ENCODE peak calls at places on chromosomes 16 and 17, in six cellular contexts. T is left ventricle myocardium inferior, C is heart right ventricle, S is brain microvascular endothelial cell, Q is vagina, K is PC-3. P is an unnamed sample.

GRCh38 chr17:68356520-68356919 is 65.2 kb downstream of the ARSG start:
- DNase-seq in C (no peak), K (no peak), S (peak; percentile 34), T (no peak), Q (no peak), P (no peak)

GRCh38 chr17:76039121-76039520 is 12.0 kb upstream of the EVPL start:
- DNase-seq in S (no peak), K (no peak), C (no peak), T (no peak), Q (no peak), P (no peak)

GRCh38 chr17:17696075-17696474 is 14.8 kb downstream of the RAI1 start:
- DNase-seq in Q (no peak), C (no peak), T (no peak), K (no peak), S (no peak), P (no peak)

GRCh38 chr16:12390644-12391043 is 413.0 kb downstream of the CPPED1 start:
- DNase-seq in K (peak; percentile 33), S (peak; percentile 7), Q (no peak), T (no peak), C (no peak), P (no peak)

GRCh38 chr17:65290041-65290440 is 152.9 kb downstream of the RGS9 start:
- DNase-seq in Q (no peak), C (no peak), T (no peak), S (no peak), K (no peak), P (no peak)

GRCh38 chr17:45914036-45914717 is 19.8 kb downstream of the MAPT start:
- DNase-seq in C (no peak), S (no peak), K (no peak), T (no peak), Q (no peak), P (no peak)

GRCh38 chr17:28338056-28338768 is 2.7 kb downstream of the TNFAIP1 start:
- DNase-seq in S (peak; percentile 38), C (no peak), Q (no peak), K (peak; percentile 14), T (no peak), P (peak; percentile 78)

GRCh38 chr16:6946802-6947201 is 385.8 kb upstream of the RBFOX1 start:
- DNase-seq in T (no peak), K (no peak), S (no peak), C (no peak), Q (no peak), P (no peak)

GRCh38 chr16:89431158-89431584 is 59.2 kb downstream of the ANKRD11 start:
- DNase-seq in K (no peak), S (no peak), C (no peak), Q (no peak), T (no peak), P (no peak)

GRCh38 chr17:72710834-72711233 is 381.7 kb downstream of the SLC39A11 start:
- DNase-seq in Q (no peak), C (no peak), K (peak; percentile 40), S (no peak), T (no peak), P (peak; percentile 38)

GRCh38 chr16:88785106-88785924 is at the start of gene PIEZO1:
- DNase-seq in K (peak; percentile 53), T (peak; percentile 70), Q (no peak), C (peak; percentile 81), S (no peak), P (peak; percentile 63)

GRCh38 chr16:15949210-15950166 is at the start of gene ABCC1:
- DNase-seq in Q (no peak), K (peak; percentile 49), C (peak; percentile 56), T (peak; percentile 55), S (no peak), P (no peak)

GRCh38 chr17:5219536-5219935 is 15.1 kb downstream of the SCIMP start:
- DNase-seq in S (no peak), C (no peak), T (no peak), K (no peak), Q (no peak), P (no peak)

GRCh38 chr17:80612997-80613731 is 68.5 kb downstream of the RPTOR start:
- DNase-seq in Q (no peak), K (no peak), T (no peak), C (no peak), S (no peak), P (no peak)

GRCh38 chr16:83717814-83718213 is 90.0 kb upstream of the HSBP1 start:
- DNase-seq in S (peak; percentile 71), C (no peak), Q (no peak), K (no peak), T (no peak), P (peak; percentile 58)

GRCh38 chr16:88331989-88332920 is 50.5 kb upstream of the ZNF469 start:
- DNase-seq in Q (peak; percentile 94), C (no peak), K (peak; percentile 98), S (peak; percentile 99), T (no peak), P (peak; percentile 99)

GRCh38 chr16:19578378-19578851 is 22.9 kb downstream of the VPS35L start:
- DNase-seq in T (no peak), Q (no peak), C (no peak), S (no peak), K (no peak), P (peak; percentile 79)

GRCh38 chr16:20846030-20846429 is 39.7 kb downstream of the REXO5 start:
- DNase-seq in S (no peak), K (no peak), T (peak; percentile 51), Q (no peak), C (peak; percentile 52), P (no peak)

GRCh38 chr16:8716592-8716991 is 42.2 kb downstream of the ABAT start:
- DNase-seq in T (no peak), Q (no peak), S (no peak), K (no peak), C (no peak), P (no peak)

GRCh38 chr17:647340-648197 is 67.1 kb downstream of the VPS53 start:
- DNase-seq in Q (no peak), K (no peak), C (no peak), S (no peak), T (no peak), P (no peak)

GRCh38 chr17:27973258-27974044 is 69.0 kb upstream of the NLK start:
- DNase-seq in Q (no peak), S (no peak), C (no peak), K (no peak), T (no peak), P (no peak)

GRCh38 chr16:84643677-84644076 is 4.6 kb upstream of the KLHL36 start:
- DNase-seq in Q (no peak), K (no peak), C (no peak), S (no peak), T (no peak), P (no peak)

GRCh38 chr16:46743232-46743719 is 4.9 kb downstream of the MYLK3 start:
- DNase-seq in T (peak; percentile 46), S (peak; percentile 11), Q (no peak), C (peak; percentile 47), K (no peak), P (peak; percentile 66)

GRCh38 chr16:2090819-2091721 is 43.3 kb downstream of the TSC2 start:
- DNase-seq in C (peak; percentile 73), S (peak; percentile 17), K (peak; percentile 84), Q (no peak), T (peak; percentile 52), P (peak; percentile 30)

GRCh38 chr16:3961449-3961849 is 80.9 kb upstream of the CREBBP start:
- DNase-seq in C (no peak), T (no peak), S (peak; percentile 39), Q (no peak), K (peak; percentile 3), P (no peak)

GRCh38 chr17:81722184-81723120 is 10.4 kb downstream of the SLC25A10 start:
- DNase-seq in K (peak; percentile 92), Q (no peak), T (no peak), C (no peak), S (no peak), P (peak; percentile 14)

GRCh38 chr16:4743217-4743897 is 9.0 kb downstream of the DNAAF8 start:
- DNase-seq in T (no peak), S (no peak), Q (no peak), C (no peak), K (no peak), P (no peak)

GRCh38 chr17:63995626-63996025 is 2.5 kb upstream of the PRR29 start:
- DNase-seq in S (no peak), K (no peak), C (no peak), Q (no peak), T (peak; percentile 3), P (no peak)
- TF ChIP-seq CTCF in S (no peak), K (no peak), C (no peak), Q (no peak), T (no peak), P (no peak)

DNA sequence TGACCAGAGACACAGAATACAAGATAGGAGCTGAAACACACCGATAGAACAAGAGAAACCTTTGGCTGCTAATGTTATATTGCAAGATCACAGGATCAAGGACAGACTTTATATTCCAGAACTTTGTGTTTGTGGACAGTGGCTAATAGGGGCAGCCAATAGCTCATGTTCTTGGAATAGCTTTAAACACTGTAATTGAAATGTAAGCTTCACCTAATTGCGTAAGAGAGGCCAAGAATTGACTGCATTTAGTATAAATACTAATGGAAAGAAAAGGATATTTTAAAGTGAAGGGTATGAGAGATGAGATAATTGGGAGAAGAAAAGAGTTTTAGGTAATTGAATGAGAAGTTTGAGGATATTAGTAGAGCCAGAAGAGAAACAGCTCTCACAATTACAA is 758.8 kb downstream of the CDH11 start:
- DNase-seq in S (no peak), Q (no peak), C (no peak), T (no peak), K (no peak), P (peak; percentile 11)
- H3K4me3 ChIP-seq in S (no peak overlapping the region), Q (no peak overlapping the region), C (no peak overlapping the region), T (no peak overlapping the region), K (no peak overlapping the region), P (no peak overlapping the region)

GRCh38 chr17:37388266-37388665 is 12.5 kb downstream of the C17orf78 start:
- DNase-seq in C (no peak), K (no peak), Q (no peak), T (no peak), S (no peak), P (peak; percentile 13)

GRCh38 chr17:37385439-37385990 is 9.7 kb downstream of the C17orf78 start:
- DNase-seq in Q (no peak), S (no peak), T (no peak), K (no peak), C (no peak), P (no peak)

GRCh38 chr17:37384560-37385160 is 8.9 kb downstream of the C17orf78 start:
- DNase-seq in S (no peak), Q (no peak), C (no peak), K (no peak), T (no peak), P (no peak)

GRCh38 chr17:37389160-37389559 is 13.4 kb downstream of the C17orf78 start:
- DNase-seq in Q (no peak), C (no peak), K (no peak), T (no peak), S (no peak), P (no peak)

DNA sequence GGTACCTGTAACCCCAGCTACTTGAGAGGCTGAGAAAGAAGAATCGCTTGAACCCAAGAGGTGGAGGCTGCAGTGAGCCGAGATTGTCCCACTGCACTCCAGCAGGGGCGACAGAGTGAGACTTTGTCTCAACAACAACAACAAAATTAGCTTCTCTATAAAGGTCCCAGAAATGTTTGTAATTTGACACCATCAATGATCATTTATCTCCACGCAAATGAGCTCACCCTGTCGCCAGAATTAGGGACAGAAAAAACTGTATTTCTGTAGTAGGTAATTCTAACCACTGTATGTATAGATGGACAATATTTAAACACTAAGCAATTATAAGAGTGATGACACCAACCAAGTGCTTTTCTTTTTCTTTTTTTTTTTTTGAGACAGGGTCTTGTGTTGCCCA is 10.7 kb downstream of the C17orf78 start:
- DNase-seq in S (no peak), T (no peak), K (no peak), C (no peak), Q (no peak), P (no peak)
- TF ChIP-seq CTCF in S (no peak), T (no peak), K (no peak), C (no peak), Q (no peak), P (no peak)

GRCh38 chr16:77298638-77299360 is 99.6 kb downstream of the SYCE1L start:
- DNase-seq in K (peak; percentile 90), S (peak; percentile 98), Q (peak; percentile 91), C (no peak), T (no peak), P (peak; percentile 97)
- H3K4me3 ChIP-seq in K (peak overlapping the region; percentile 22), S (no peak overlapping the region), Q (no peak overlapping the region), C (no peak overlapping the region), T (no peak overlapping the region), P (no peak overlapping the region)